ENCODE peak calls at places on chromosomes 4 and X, in six cellular contexts. U, Q, Y, S, G and R are unnamed samples.

GRCh38 chr4:16916719-16917337 is 18.4 kb upstream of the LDB2 start:
- DNase-seq in G (peak; percentile 70), S (peak; percentile 68), Y (no peak), Q (peak; percentile 30), U (peak; percentile 91), R (peak; percentile 63)

GRCh38 chr4:117447925-117448324 is 362.5 kb upstream of the TRAM1L1 start:
- DNase-seq in G (no peak), Y (no peak), Q (no peak), U (peak; percentile 57), S (no peak), R (peak; percentile 12)

GRCh38 chrX:64204701-64205440 is 637 bp downstream of the AMER1 start:
- DNase-seq in S (peak; percentile 44), G (peak; percentile 60), Q (peak; percentile 10), Y (no peak), U (peak; percentile 50), R (peak; percentile 0)

GRCh38 chr4:61070269-61070668 is 129.9 kb upstream of the ADGRL3 start:
- DNase-seq in S (no peak), Y (no peak), Q (peak; percentile 1), G (no peak), U (no peak), R (no peak)

GRCh38 chrX:70134116-70134477 is 850 bp downstream of the IGBP1 start:
- DNase-seq in U (no peak), Q (no peak), Y (no peak), G (no peak), S (peak; percentile 29), R (peak; percentile 3)

GRCh38 chrX:103586314-103586646 is 965 bp downstream of the TCEAL4 start:
- DNase-seq in G (no peak), Y (no peak), Q (no peak), U (no peak), S (no peak), R (no peak)

GRCh38 chr4:15778191-15778741 is at the start of gene CD38:
- DNase-seq in Q (no peak), S (peak; percentile 55), G (peak; percentile 79), Y (no peak), U (peak; percentile 65), R (no peak)

GRCh38 chr4:25552580-25553271 is 102.9 kb upstream of the SLC34A2 start:
- DNase-seq in Y (no peak), U (peak; percentile 78), S (no peak), Q (no peak), G (no peak), R (no peak)

GRCh38 chrX:50071507-50071906 is 129.3 kb downstream of the AKAP4 start:
- DNase-seq in Y (no peak), Q (no peak), S (no peak), U (no peak), G (no peak), R (no peak)

GRCh38 chr4:183407635-183408463 is 36.6 kb upstream of the CDKN2AIP start:
- DNase-seq in Y (no peak), G (no peak), S (no peak), Q (no peak), U (no peak), R (no peak)

GRCh38 chr4:76830612-76831474 is 67.1 kb downstream of the SOWAHB start:
- DNase-seq in Y (no peak), G (no peak), Q (peak; percentile 93), S (peak; percentile 50), U (no peak), R (peak; percentile 94)

GRCh38 chr4:4413373-4413725 is 26.4 kb downstream of the NSG1 start:
- DNase-seq in Q (no peak), Y (no peak), G (no peak), U (no peak), S (no peak), R (no peak)

GRCh38 chrX:149825424-149825823 is 43.7 kb downstream of the MAGEA9 start:
- DNase-seq in G (no peak), Y (no peak), S (peak; percentile 43), Q (no peak), U (peak; percentile 78), R (peak; percentile 2)

GRCh38 chr4:33262809-33263208 is 2542.6 kb downstream of the PCDH7 start:
- DNase-seq in Q (peak; percentile 22), Y (no peak), G (no peak), S (no peak), U (no peak), R (no peak)

GRCh38 chrX:132059973-132060540 is 37.0 kb downstream of the STK26 start:
- DNase-seq in S (no peak), Q (no peak), Y (no peak), G (no peak), U (no peak), R (no peak)

GRCh38 chr4:26032572-26033320 is 118.7 kb downstream of the SMIM20 start:
- DNase-seq in S (no peak), Y (no peak), G (no peak), Q (peak; percentile 63), U (no peak), R (peak; percentile 61)